ENCODE peak calls at places on chromosomes 4 and X, in seven cellular contexts. R is RWPE1, A is GM12878, G is cardiac fibroblast, K is Calu3, N is epithelial cell of esophagus, U is HL-60. V is an unnamed sample.

GRCh38 chr4:15478724-15479088 is 9.0 kb downstream of the CC2D2A start:
- DNase-seq in U (no peak), A (no peak), N (no peak), K (no peak), G (no peak), R (no peak), V (no peak)

GRCh38 chr4:17385403-17385802 is 126.5 kb downstream of the QDPR start:
- DNase-seq in K (peak; percentile 2), G (peak; percentile 37), U (no peak), R (peak; percentile 3), N (peak; percentile 18), A (peak; percentile 24), V (peak; percentile 18)

GRCh38 chr4:78584863-78585576 is 33.5 kb downstream of the ANXA3 start:
- DNase-seq in N (peak; percentile 60), R (no peak), K (no peak), A (no peak), U (no peak), G (peak; percentile 29), V (no peak)

GRCh38 chr4:24988776-24989175 is 42.0 kb downstream of the LGI2 start:
- DNase-seq in N (peak; percentile 65), U (no peak), A (no peak), G (peak; percentile 64), R (peak; percentile 32), K (peak; percentile 42), V (no peak)

GRCh38 chrX:53479295-53479694 is 45.1 kb upstream of the HSD17B10 start:
- DNase-seq in G (peak; percentile 6), R (no peak), N (peak; percentile 15), A (no peak), K (no peak), U (no peak), V (no peak)

GRCh38 chrX:103756736-103757135 is 19.9 kb upstream of the PLP1 start:
- DNase-seq in G (no peak), R (no peak), N (no peak), U (no peak), K (no peak), A (no peak), V (no peak)

GRCh38 chr4:183438458-183439113 is 5.8 kb upstream of the CDKN2AIP start:
- DNase-seq in U (no peak), N (peak; percentile 99), R (peak; percentile 88), G (no peak), K (peak; percentile 55), A (no peak), V (peak; percentile 90)

GRCh38 chrX:153727108-153727931 is 2.7 kb downstream of the ABCD1 start:
- DNase-seq in A (no peak), N (no peak), U (peak; percentile 16), R (peak; percentile 34), K (peak; percentile 18), G (peak; percentile 49), V (no peak)

GRCh38 chrX:113966791-113967190 is 617.1 kb upstream of the HTR2C start:
- DNase-seq in G (no peak), R (no peak), K (no peak), A (no peak), N (no peak), U (no peak), V (no peak)

GRCh38 chr4:177761692-177762091 is 319.5 kb upstream of the AGA start:
- DNase-seq in U (no peak), R (no peak), N (no peak), G (no peak), K (no peak), A (no peak), V (no peak)

GRCh38 chr4:80008351-80008750 is 64.7 kb downstream of the ANTXR2 start:
- DNase-seq in K (no peak), U (no peak), N (no peak), A (no peak), G (no peak), R (no peak), V (no peak)

GRCh38 chr4:41161355-41161754 is 53.0 kb downstream of the APBB2 start:
- DNase-seq in R (no peak), A (no peak), N (no peak), U (no peak), K (no peak), G (no peak), V (no peak)

GRCh38 chrX:131763674-131764073 is 219.8 kb downstream of the OR13H1 start:
- DNase-seq in K (no peak), N (no peak), A (peak; percentile 95), R (no peak), U (no peak), G (no peak), V (no peak)

GRCh38 chrX:85037114-85037513 is 33.4 kb downstream of the APOOL start:
- DNase-seq in N (no peak), U (no peak), G (no peak), R (no peak), K (no peak), A (no peak), V (no peak)

GRCh38 chrX:132957211-132958085 is 981 bp downstream of the HS6ST2 start:
- DNase-seq in A (no peak), G (no peak), U (no peak), K (peak; percentile 54), R (peak; percentile 8), N (peak; percentile 48), V (no peak)

GRCh38 chr4:154720618-154721267 is 23.1 kb upstream of the LRAT start:
- DNase-seq in N (peak; percentile 33), A (no peak), G (no peak), K (no peak), R (no peak), U (no peak), V (no peak)

GRCh38 chr4:60682901-60683300 is 517.2 kb upstream of the ADGRL3 start:
- DNase-seq in R (no peak), U (no peak), G (peak; percentile 1), A (no peak), K (no peak), N (no peak), V (no peak)

GRCh38 chr4:106650701-106651100 is 282.1 kb upstream of the GIMD1 start:
- DNase-seq in N (no peak), R (no peak), A (no peak), U (no peak), K (no peak), G (no peak), V (no peak)

GRCh38 chr4:173182403-173182802 is 13.8 kb downstream of the GALNT7 start:
- DNase-seq in G (peak; percentile 56), R (peak; percentile 71), A (no peak), N (peak; percentile 85), K (peak; percentile 25), U (no peak), V (peak; percentile 78)

GRCh38 chr4:54090804-54091623 is 8.9 kb upstream of the GSX2 start:
- DNase-seq in N (peak; percentile 60), A (no peak), K (peak; percentile 30), R (no peak), U (no peak), G (peak; percentile 45), V (no peak)

GRCh38 chrX:16469870-16470269 is 180.1 kb upstream of the S100G start:
- DNase-seq in G (no peak), N (no peak), K (no peak), R (no peak), U (no peak), A (no peak), V (no peak)

GRCh38 chrX:38275615-38276014 is 51.7 kb downstream of the RPGR start:
- DNase-seq in N (peak; percentile 85), G (peak; percentile 74), R (peak; percentile 36), K (no peak), U (peak; percentile 16), A (peak; percentile 13), V (peak; percentile 57)

GRCh38 chr4:182067828-182068227 is 175.4 kb upstream of the TENM3 start:
- DNase-seq in A (no peak), R (no peak), U (no peak), K (no peak), G (no peak), N (no peak), V (no peak)

GRCh38 chrX:106791495-106791894 is 11.0 kb upstream of the TBC1D8B start:
- DNase-seq in G (peak; percentile 34), K (no peak), N (peak; percentile 22), U (no peak), A (no peak), R (no peak), V (no peak)
- TF ChIP-seq CTCF in G (no peak), K (no peak), N (peak; percentile 18), U (no peak), A (peak; percentile 42), R (peak; percentile 12), V (peak; percentile 41)

DNA sequence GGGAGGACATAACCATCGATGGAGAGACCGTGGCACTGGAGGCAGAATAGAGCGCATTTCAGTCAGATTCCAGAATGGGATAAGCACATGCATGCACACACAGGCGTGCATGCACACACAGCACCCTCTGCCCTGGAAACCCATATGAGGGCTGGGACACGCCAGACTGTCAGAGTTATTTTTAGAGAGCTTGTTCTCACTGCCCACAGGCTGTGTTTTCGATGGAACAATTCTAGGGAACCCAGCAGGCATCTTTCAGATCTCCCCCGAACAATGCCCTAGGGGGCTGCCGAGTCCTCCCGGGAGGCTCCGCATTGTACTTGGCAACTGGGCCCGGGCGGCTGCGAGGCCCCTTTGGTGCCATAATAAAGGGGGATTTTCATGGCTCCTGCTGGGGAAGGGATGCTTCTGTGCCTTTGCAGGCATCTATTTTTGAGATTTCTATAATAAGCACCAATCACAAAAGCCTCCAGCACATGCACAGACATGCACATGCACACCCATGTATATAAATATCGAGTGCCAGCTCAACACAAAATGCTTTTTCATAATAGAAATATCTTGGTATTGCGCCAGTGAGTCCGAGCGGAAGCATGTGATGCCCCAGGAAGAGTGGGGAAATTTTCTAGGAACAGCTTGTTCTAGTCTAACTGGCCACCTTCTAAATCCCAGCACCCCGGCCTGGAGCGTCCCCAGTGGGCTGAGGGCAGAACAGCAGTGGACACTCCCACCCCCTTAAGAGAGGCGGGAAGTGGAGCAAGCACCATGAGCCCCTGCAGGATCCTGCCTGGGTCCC is 88.6 kb downstream of the PHKA2 start:
- DNase-seq in U (no peak), G (peak; percentile 71), K (no peak), R (peak; percentile 63), N (peak; percentile 88), A (no peak), V (no peak)
- TF ChIP-seq CTCF in U (no peak), G (peak; percentile 70), K (no peak), R (peak; percentile 83), N (peak; percentile 61), A (no peak), V (no peak)

DNA sequence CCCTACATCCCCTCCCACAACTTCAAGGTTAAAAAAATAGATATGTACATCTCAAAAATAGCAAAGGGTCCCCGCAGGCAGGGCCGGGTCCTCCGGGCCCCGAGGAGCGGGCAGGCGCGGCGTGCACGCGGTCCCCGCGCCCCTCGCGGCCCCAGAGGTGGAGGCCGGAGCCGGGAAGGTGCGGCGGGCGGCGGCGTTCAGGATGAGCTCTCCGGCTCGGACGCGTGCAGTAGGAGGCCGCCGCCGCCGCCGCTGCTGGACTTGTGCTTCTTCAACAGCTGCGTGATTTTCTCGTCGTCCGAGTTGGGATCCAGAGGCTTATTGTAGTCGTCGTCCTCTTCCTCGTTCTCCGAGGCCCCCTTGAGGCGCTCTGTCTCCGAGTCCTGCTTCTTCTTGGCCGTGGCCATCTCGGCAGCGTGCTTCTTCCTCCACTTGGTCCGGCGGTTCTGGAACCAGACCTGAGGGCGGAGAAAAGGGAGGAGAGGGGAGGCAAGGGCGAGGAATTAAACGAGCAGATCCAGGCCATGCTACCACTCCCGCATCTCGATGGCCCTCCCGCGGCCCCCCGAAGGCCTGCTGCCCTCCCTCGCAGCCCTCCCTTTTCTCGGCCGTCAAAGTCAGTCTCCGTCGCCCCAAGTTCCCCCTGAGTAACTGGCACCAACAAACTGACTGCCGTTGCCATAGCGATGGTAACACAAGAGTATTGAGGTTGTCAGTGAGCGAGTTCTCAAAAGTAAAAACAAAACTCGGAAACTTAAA is 5.8 kb downstream of the NKX6-1 start:
- DNase-seq in N (no peak), R (no peak), A (no peak), K (no peak), G (peak; percentile 29), U (no peak), V (no peak)
- TF ChIP-seq CTCF in N (no peak), R (no peak), A (no peak), K (no peak), G (no peak), U (no peak), V (peak; percentile 31)

GRCh38 chr4:81408341-81408740 is 63.4 kb downstream of the RASGEF1B start:
- DNase-seq in R (no peak), K (no peak), N (no peak), A (no peak), U (no peak), G (no peak), V (no peak)
- TF ChIP-seq CTCF in R (no peak), K (no peak), N (no peak), A (no peak), U (no peak), G (no peak), V (no peak)